ENCODE peak calls at places on chromosome 12, in four cellular contexts. J, X, R and Q are unnamed samples.

GRCh38 chr12:132160016-132160415 is 15.8 kb downstream of the NOC4L start:
- DNase-seq in X (peak; percentile 9), J (no peak), R (no peak), Q (peak; percentile 58)

GRCh38 chr12:124778411-124778810 is 85.3 kb downstream of the SCARB1 start:
- DNase-seq in X (no peak), R (no peak), J (no peak), Q (no peak)

GRCh38 chr12:80627773-80628172 is 79.7 kb upstream of the MYF6 start:
- DNase-seq in J (no peak), X (no peak), R (no peak), Q (no peak)

GRCh38 chr12:115371711-115372110 is 687.7 kb upstream of the TBX3 start:
- DNase-seq in R (no peak), J (no peak), X (no peak), Q (no peak)

GRCh38 chr12:91704446-91704845 is 441.2 kb downstream of the BTG1 start:
- DNase-seq in J (no peak), R (no peak), X (no peak), Q (no peak)

GRCh38 chr12:51898937-51899336 is 8.4 kb upstream of the ACVRL1 start:
- DNase-seq in X (no peak), J (no peak), R (no peak), Q (peak; percentile 32)

GRCh38 chr12:18383203-18383602 is 121.9 kb downstream of the PIK3C2G start:
- DNase-seq in J (no peak), R (no peak), X (no peak), Q (no peak)

GRCh38 chr12:89033062-89033461 is 319.2 kb downstream of the DUSP6 start:
- DNase-seq in R (no peak), X (no peak), J (no peak), Q (no peak)

GRCh38 chr12:123849517-123849916 is 87.4 kb downstream of the DNAH10 start:
- DNase-seq in J (no peak), R (no peak), X (no peak), Q (no peak)

GRCh38 chr12:88063375-88063774 is 34.2 kb upstream of the C12orf50 start:
- DNase-seq in J (no peak), R (no peak), X (no peak), Q (no peak)

GRCh38 chr12:67070604-67071003 is 198.6 kb upstream of the CAND1 start:
- DNase-seq in J (no peak), X (no peak), R (no peak), Q (no peak)

GRCh38 chr12:59632408-59632807 is 36.6 kb downstream of the SLC16A7 start:
- DNase-seq in R (no peak), J (no peak), X (no peak), Q (no peak)

GRCh38 chr12:6829532-6830220 is 1.5 kb downstream of the P3H3 start:
- DNase-seq in R (no peak), X (no peak), J (peak; percentile 63), Q (peak; percentile 63)

GRCh38 chr12:62618948-62619347 is 152.3 kb downstream of the MON2 start:
- DNase-seq in J (no peak), R (no peak), X (no peak), Q (no peak)

GRCh38 chr12:110794623-110795280 is 52.0 kb upstream of the CCDC63 start:
- DNase-seq in J (no peak), R (no peak), X (peak; percentile 82), Q (no peak)

GRCh38 chr12:122096014-122096413 is 17.5 kb downstream of the MLXIP start:
- DNase-seq in J (no peak), X (no peak), R (no peak), Q (no peak)

GRCh38 chr12:74782086-74782485 is 244.5 kb downstream of the ATXN7L3B start:
- DNase-seq in R (no peak), X (no peak), J (no peak), Q (no peak)

GRCh38 chr12:69258655-69259054 is 19.3 kb downstream of the CPSF6 start:
- DNase-seq in R (no peak), X (no peak), J (no peak), Q (no peak)

GRCh38 chr12:3761116-3761770 is 8.3 kb upstream of the CRACR2A start:
- DNase-seq in X (no peak), R (no peak), J (no peak), Q (no peak)

GRCh38 chr12:7108042-7108927 is 729 bp downstream of the C1RL start:
- DNase-seq in R (peak; percentile 87), X (peak; percentile 79), J (peak; percentile 62), Q (peak; percentile 76)

GRCh38 chr12:49331360-49332222 is 5.4 kb downstream of the C1QL4 start:
- DNase-seq in J (peak; percentile 43), X (peak; percentile 57), R (no peak), Q (peak; percentile 53)

GRCh38 chr12:25337916-25338315 is 87.2 kb upstream of the KRAS start:
- DNase-seq in X (no peak), R (no peak), J (no peak), Q (no peak)

GRCh38 chr12:58433969-58434368 is 486.3 kb downstream of the LRIG3 start:
- DNase-seq in X (no peak), J (peak; percentile 36), R (no peak), Q (no peak)

DNA sequence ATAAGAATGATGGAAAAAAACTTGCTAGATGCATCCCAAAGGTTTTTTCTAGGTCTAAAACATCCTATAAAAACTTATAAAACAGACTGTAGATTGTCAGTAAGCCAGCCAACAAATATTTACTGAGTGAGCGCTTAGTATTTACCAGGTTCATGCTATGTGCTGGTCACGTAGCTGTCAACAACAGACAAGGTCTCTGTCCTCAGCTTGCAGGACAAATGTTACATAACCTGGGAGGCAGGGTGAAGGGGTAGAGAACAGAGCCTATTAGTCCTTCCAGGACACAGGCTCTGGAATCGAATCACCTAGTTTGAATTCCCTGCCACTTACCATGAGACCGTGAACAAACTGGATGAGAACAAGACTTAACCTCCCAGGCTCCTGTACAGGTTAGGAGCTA is 6.4 kb downstream of the NFYB start:
- DNase-seq in X (no peak), J (no peak), R (no peak), Q (no peak)
- H3K4me1 ChIP-seq in X (peaks cover 75% of the 10 kb centered on the region), J (peaks cover 9% of the 10 kb centered on the region), R (peaks cover 28% of the 10 kb centered on the region), Q (peaks cover 14% of the 10 kb centered on the region)

GRCh38 chr12:31440586-31440985 is 114.6 kb upstream of the SINHCAF start:
- DNase-seq in X (no peak), R (no peak), J (no peak), Q (no peak)

GRCh38 chr12:31440134-31440533 is 114.2 kb upstream of the SINHCAF start:
- DNase-seq in J (no peak), R (no peak), X (no peak), Q (no peak)

GRCh38 chr12:31444801-31445200 is 118.9 kb upstream of the SINHCAF start:
- DNase-seq in J (no peak), R (no peak), X (no peak), Q (no peak)
- H3K4me3 ChIP-seq in J (no peak overlapping the region), R (no peak overlapping the region), X (no peak overlapping the region), Q (no peak overlapping the region)

GRCh38 chr12:54257332-54257731 is 22.6 kb downstream of the CBX5 start:
- DNase-seq in J (no peak), X (no peak), R (no peak), Q (no peak)

GRCh38 chr12:54262403-54262925 is 17.5 kb downstream of the CBX5 start:
- DNase-seq in J (no peak), X (no peak), R (no peak), Q (no peak)

GRCh38 chr12:54261817-54262402 is 18.0 kb downstream of the CBX5 start:
- DNase-seq in X (no peak), J (no peak), R (no peak), Q (no peak)

GRCh38 chr12:54258286-54258685 is 21.6 kb downstream of the CBX5 start:
- DNase-seq in J (no peak), R (no peak), X (no peak), Q (no peak)

GRCh38 chr12:54259194-54260011 is 20.5 kb downstream of the CBX5 start:
- DNase-seq in J (peak; percentile 72), X (peak; percentile 60), R (peak; percentile 81), Q (peak; percentile 84)
- H3K4me1 ChIP-seq in J (peaks cover 53% of the 10 kb centered on the region), X (peaks cover 60% of the 10 kb centered on the region), R (peaks cover 6% of the 10 kb centered on the region), Q (peaks cover 48% of the 10 kb centered on the region)

GRCh38 chr12:13358391-13358905 is 161.9 kb downstream of the EMP1 start:
- DNase-seq in R (no peak), X (no peak), J (no peak), Q (no peak)
- H3K4me3 ChIP-seq in R (no peak overlapping the region), X (no peak overlapping the region), J (no peak overlapping the region), Q (no peak overlapping the region)

DNA sequence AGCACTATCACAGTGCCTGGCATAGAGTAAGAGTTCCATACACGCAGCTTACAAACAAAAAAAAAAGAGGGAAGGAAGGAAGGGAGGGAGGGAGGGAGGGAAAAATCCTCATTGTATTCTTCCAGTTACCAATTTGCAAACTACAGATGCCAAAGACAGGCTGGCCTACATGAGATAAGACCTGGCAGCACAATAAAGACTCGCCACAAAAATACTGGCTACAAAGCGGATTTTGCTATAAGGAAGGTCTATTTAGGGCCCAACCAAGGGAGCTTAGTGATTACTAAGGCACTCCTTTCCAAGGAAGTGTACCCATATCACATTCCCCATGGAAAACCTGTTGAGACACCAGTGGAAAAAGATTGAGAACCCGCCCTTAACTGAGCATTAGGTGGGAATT is 50.3 kb downstream of the PHLDA1 start:
- DNase-seq in R (no peak), X (no peak), J (no peak), Q (no peak)
- H3K4me1 ChIP-seq in R (peaks cover 14% of the 10 kb centered on the region), X (peaks cover 39% of the 10 kb centered on the region), J (peaks cover 96% of the 10 kb centered on the region), Q (peaks cover 41% of the 10 kb centered on the region)

DNA sequence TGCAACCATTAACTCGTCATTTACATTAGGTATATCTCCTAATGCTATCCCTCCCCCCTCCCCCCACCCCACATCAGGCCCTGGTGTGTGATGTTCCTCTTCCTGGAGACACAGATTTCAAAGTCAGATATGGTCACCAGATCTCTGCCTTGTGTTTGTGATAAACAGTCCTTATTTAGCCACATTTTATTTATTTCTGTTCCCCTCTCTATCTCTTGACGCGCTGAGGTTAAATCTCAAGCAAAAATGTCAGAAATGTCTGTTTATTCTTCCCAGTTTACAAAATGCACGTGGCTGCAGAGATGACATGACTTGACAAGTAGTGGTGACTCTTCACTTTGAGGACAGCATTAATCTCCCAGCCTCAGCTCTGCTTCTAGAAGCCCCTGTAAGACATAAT is 11.5 kb upstream of the RASSF3 start:
- DNase-seq in R (no peak), J (no peak), X (no peak), Q (no peak)
- H3K4me3 ChIP-seq in R (no peak overlapping the region), J (no peak overlapping the region), X (no peak overlapping the region), Q (no peak overlapping the region)